ENCODE peak calls at places on chromosomes 2 and 18, in six cellular contexts. One of them, this sample, is unnamed.
A peak's percentile ranks its signal among the peaks of the same experiment; 100 is the strongest.

GRCh38 chr2:32119161-32119560 is 46.5 kb upstream of the SLC30A6 start:
- DNase-seq in mammary epithelial cell: peak; percentile 86
- DNase-seq in IMR-90: no peak
- DNase-seq in Caco-2: no peak
- DNase-seq in neural progenitor cell: no peak
- DNase-seq in ovary: no peak
- DNase-seq in this sample: no peak

GRCh38 chr18:13376298-13376840 is 157.8 kb downstream of the LDLRAD4 start:
- DNase-seq in mammary epithelial cell: no peak
- DNase-seq in IMR-90: no peak
- DNase-seq in Caco-2: no peak
- DNase-seq in neural progenitor cell: no peak
- DNase-seq in ovary: no peak
- DNase-seq in this sample: no peak

GRCh38 chr2:98634406-98635092 is 26.2 kb downstream of the UNC50 start:
- DNase-seq in mammary epithelial cell: peak; percentile 1
- DNase-seq in IMR-90: no peak
- DNase-seq in Caco-2: peak; percentile 28
- DNase-seq in neural progenitor cell: peak; percentile 65
- DNase-seq in ovary: no peak
- DNase-seq in this sample: no peak

GRCh38 chr2:216144372-216144771 is 35.2 kb downstream of the XRCC5 start:
- DNase-seq in mammary epithelial cell: no peak
- DNase-seq in IMR-90: no peak
- DNase-seq in Caco-2: no peak
- DNase-seq in neural progenitor cell: no peak
- DNase-seq in ovary: no peak
- DNase-seq in this sample: no peak

GRCh38 chr2:176103634-176104337 is 3.3 kb upstream of the HOXD11 start:
- DNase-seq in mammary epithelial cell: no peak
- DNase-seq in IMR-90: no peak
- DNase-seq in Caco-2: no peak
- DNase-seq in neural progenitor cell: no peak
- DNase-seq in ovary: no peak
- DNase-seq in this sample: peak; percentile 13

GRCh38 chr18:79677840-79678239 is 1.8 kb upstream of the CTDP1 start:
- DNase-seq in mammary epithelial cell: no peak
- DNase-seq in IMR-90: no peak
- DNase-seq in Caco-2: no peak
- DNase-seq in neural progenitor cell: no peak
- DNase-seq in ovary: no peak
- DNase-seq in this sample: no peak

GRCh38 chr2:171436307-171436706 is 2.3 kb downstream of the DCAF17 start:
- DNase-seq in mammary epithelial cell: peak; percentile 88
- DNase-seq in IMR-90: peak; percentile 94
- DNase-seq in Caco-2: no peak
- DNase-seq in neural progenitor cell: no peak
- DNase-seq in ovary: no peak
- DNase-seq in this sample: no peak

GRCh38 chr18:48887905-48888531 is 62.7 kb downstream of the SMAD7 start:
- DNase-seq in mammary epithelial cell: no peak
- DNase-seq in IMR-90: no peak
- DNase-seq in Caco-2: no peak
- DNase-seq in neural progenitor cell: peak; percentile 31
- DNase-seq in ovary: peak; percentile 15
- DNase-seq in this sample: no peak

GRCh38 chr2:6992821-6993228 is 75.6 kb downstream of the RNF144A start:
- DNase-seq in mammary epithelial cell: no peak
- DNase-seq in IMR-90: no peak
- DNase-seq in Caco-2: no peak
- DNase-seq in neural progenitor cell: no peak
- DNase-seq in ovary: no peak
- DNase-seq in this sample: no peak

GRCh38 chr18:5478261-5478660 is 65.5 kb downstream of the EPB41L3 start:
- DNase-seq in mammary epithelial cell: no peak
- DNase-seq in IMR-90: no peak
- DNase-seq in Caco-2: no peak
- DNase-seq in neural progenitor cell: no peak
- DNase-seq in ovary: no peak
- DNase-seq in this sample: no peak

GRCh38 chr2:229920011-229920781 is 1.6 kb downstream of the TRIP12 start:
- DNase-seq in mammary epithelial cell: peak; percentile 22
- DNase-seq in IMR-90: no peak
- DNase-seq in Caco-2: no peak
- DNase-seq in neural progenitor cell: peak; percentile 48
- DNase-seq in ovary: peak; percentile 33
- DNase-seq in this sample: peak; percentile 31

GRCh38 chr2:200482194-200482593 is 27.7 kb downstream of the KCTD18 start:
- DNase-seq in mammary epithelial cell: no peak
- DNase-seq in IMR-90: no peak
- DNase-seq in Caco-2: no peak
- DNase-seq in neural progenitor cell: no peak
- DNase-seq in ovary: no peak
- DNase-seq in this sample: no peak

GRCh38 chr2:177169810-177170514 is 42.6 kb upstream of the HNRNPA3 start:
- DNase-seq in mammary epithelial cell: peak; percentile 97
- DNase-seq in IMR-90: no peak
- DNase-seq in Caco-2: peak; percentile 76
- DNase-seq in neural progenitor cell: no peak
- DNase-seq in ovary: no peak
- DNase-seq in this sample: peak; percentile 88

GRCh38 chr2:181440336-181440735 is 16.9 kb upstream of the ITGA4 start:
- DNase-seq in mammary epithelial cell: no peak
- DNase-seq in IMR-90: no peak
- DNase-seq in Caco-2: no peak
- DNase-seq in neural progenitor cell: no peak
- DNase-seq in ovary: no peak
- DNase-seq in this sample: no peak

GRCh38 chr2:181440919-181441318 is 16.3 kb upstream of the ITGA4 start:
- DNase-seq in mammary epithelial cell: no peak
- DNase-seq in IMR-90: no peak
- DNase-seq in Caco-2: no peak
- DNase-seq in neural progenitor cell: no peak
- DNase-seq in ovary: no peak
- DNase-seq in this sample: no peak

DNA sequence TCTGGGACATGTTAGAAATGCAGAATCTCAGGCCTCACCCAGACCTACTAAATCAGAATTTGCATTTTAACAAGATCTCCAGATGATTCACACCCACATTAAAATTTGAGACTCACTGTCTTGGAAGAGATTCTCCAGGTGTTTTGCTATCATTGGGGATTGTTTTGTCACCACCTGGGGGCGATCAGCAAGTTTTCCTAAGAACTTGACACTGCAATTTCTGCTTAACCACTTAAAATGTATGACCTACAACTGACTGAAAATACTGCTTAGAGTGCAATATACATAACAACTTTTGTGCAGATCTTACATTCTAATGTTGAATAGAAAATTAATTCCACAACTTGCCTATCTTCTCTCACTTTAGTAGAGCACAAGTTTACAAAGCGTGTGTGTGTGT is 18.9 kb upstream of the ITGA4 start:
- DNase-seq in mammary epithelial cell: peak; percentile 20
- DNase-seq in IMR-90: no peak
- DNase-seq in Caco-2: no peak
- DNase-seq in neural progenitor cell: no peak
- DNase-seq in ovary: no peak
- DNase-seq in this sample: no peak
- TF ChIP-seq CTCF in mammary epithelial cell: peak; percentile 38
- TF ChIP-seq CTCF in IMR-90: no peak
- TF ChIP-seq CTCF in Caco-2: peak; percentile 20
- TF ChIP-seq CTCF in neural progenitor cell: peak; percentile 30
- TF ChIP-seq CTCF in ovary: no peak
- TF ChIP-seq CTCF in this sample: no peak

DNA sequence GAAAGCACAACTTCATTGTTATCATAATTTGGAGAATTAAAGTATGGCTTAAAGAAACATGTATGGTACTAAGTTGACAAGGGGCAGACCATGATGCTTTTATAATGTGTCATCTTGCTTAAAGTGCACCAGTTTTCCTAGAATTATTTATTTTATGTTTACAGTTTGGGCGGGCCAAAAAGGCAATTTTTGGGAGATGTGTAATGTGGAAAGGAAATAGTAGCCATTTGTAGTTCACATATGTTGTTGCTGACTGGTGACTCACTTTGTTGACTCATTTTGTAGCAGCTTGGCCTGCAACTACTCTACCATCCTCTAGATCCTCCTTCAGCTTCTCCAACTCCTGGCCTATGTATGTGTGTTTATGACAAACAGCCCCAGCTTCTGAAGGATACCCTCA is 7.7 kb downstream of the ZSCAN30 start:
- DNase-seq in mammary epithelial cell: peak; percentile 62
- DNase-seq in IMR-90: peak; percentile 95
- DNase-seq in Caco-2: no peak
- DNase-seq in neural progenitor cell: no peak
- DNase-seq in ovary: no peak
- DNase-seq in this sample: no peak
- H3K9me3 ChIP-seq in mammary epithelial cell: peaks cover 7% of the 10 kb centered on the region
- H3K9me3 ChIP-seq in IMR-90: peaks cover 25% of the 10 kb centered on the region
- H3K9me3 ChIP-seq in Caco-2: no peaks in the 10 kb centered on the region
- H3K9me3 ChIP-seq in neural progenitor cell: peaks cover 10% of the 10 kb centered on the region
- H3K9me3 ChIP-seq in ovary: no peaks in the 10 kb centered on the region
- H3K9me3 ChIP-seq in this sample: no peaks in the 10 kb centered on the region

DNA sequence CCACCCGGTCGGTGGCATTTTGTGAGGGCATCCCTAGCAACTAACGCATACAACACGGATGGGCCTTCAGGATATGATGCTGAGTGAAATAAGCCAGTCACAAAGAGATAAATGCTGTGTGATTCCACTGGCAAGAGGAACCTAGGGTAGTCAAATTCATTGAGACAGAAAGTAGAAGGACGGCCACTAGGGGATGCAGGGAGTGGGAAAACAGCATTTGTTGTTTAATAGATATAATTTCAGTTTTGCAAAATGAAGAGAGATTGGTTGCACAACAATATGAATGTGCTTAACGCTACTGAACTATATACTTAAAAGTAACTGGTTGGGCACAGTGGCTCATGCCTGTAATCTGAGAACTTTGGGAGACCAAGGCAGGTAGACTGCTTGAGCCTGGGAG is 112.9 kb downstream of the AFF3 start:
- DNase-seq in mammary epithelial cell: no peak
- DNase-seq in IMR-90: no peak
- DNase-seq in Caco-2: no peak
- DNase-seq in neural progenitor cell: no peak
- DNase-seq in ovary: no peak
- DNase-seq in this sample: no peak
- TF ChIP-seq CTCF in mammary epithelial cell: no peak
- TF ChIP-seq CTCF in IMR-90: no peak
- TF ChIP-seq CTCF in Caco-2: no peak
- TF ChIP-seq CTCF in neural progenitor cell: peak; percentile 32
- TF ChIP-seq CTCF in ovary: no peak
- TF ChIP-seq CTCF in this sample: no peak

DNA sequence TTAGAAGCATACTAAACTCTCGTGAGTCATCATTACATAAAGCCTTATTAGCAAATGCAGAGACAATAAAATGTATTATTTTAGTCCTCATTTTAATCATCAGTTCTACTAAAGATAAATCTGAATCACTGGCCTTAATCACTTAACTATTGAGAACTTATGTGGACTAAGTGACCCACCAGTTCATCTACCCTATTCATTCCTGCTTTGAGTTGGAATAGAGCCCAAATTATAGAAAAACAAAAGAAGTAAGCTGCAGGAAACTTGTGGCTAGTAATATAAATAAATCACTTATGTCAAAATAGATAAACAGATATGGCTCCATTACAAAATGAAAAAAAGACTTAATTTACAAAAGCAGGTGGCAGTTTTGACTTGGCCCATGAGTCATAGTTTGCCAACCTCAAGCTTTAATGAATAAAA is 851.8 kb upstream of the CRIM1 start:
- DNase-seq in mammary epithelial cell: peak; percentile 88
- DNase-seq in IMR-90: no peak
- DNase-seq in Caco-2: no peak
- DNase-seq in neural progenitor cell: no peak
- DNase-seq in ovary: no peak
- DNase-seq in this sample: no peak
- H3K9me3 ChIP-seq in mammary epithelial cell: no peaks in the 10 kb centered on the region
- H3K9me3 ChIP-seq in IMR-90: no peaks in the 10 kb centered on the region
- H3K9me3 ChIP-seq in Caco-2: no peaks in the 10 kb centered on the region
- H3K9me3 ChIP-seq in neural progenitor cell: no peaks in the 10 kb centered on the region
- H3K9me3 ChIP-seq in ovary: no peaks in the 10 kb centered on the region
- H3K9me3 ChIP-seq in this sample: no peaks in the 10 kb centered on the region

GRCh38 chr2:1140389-1141003 is 189.8 kb downstream of the SNTG2 start:
- DNase-seq in mammary epithelial cell: peak; percentile 1
- DNase-seq in IMR-90: no peak
- DNase-seq in Caco-2: peak; percentile 67
- DNase-seq in neural progenitor cell: peak; percentile 71
- DNase-seq in ovary: no peak
- DNase-seq in this sample: no peak
- TF ChIP-seq CTCF in mammary epithelial cell: peak; percentile 41
- TF ChIP-seq CTCF in IMR-90: peak; percentile 60
- TF ChIP-seq CTCF in Caco-2: peak; percentile 93
- TF ChIP-seq CTCF in neural progenitor cell: peak; percentile 96
- TF ChIP-seq CTCF in ovary: no peak
- TF ChIP-seq CTCF in this sample: peak; percentile 36

GRCh38 chr18:45708831-45709230 is 15.2 kb upstream of the SLC14A1 start:
- DNase-seq in mammary epithelial cell: no peak
- DNase-seq in IMR-90: no peak
- DNase-seq in Caco-2: no peak
- DNase-seq in neural progenitor cell: no peak
- DNase-seq in ovary: no peak
- DNase-seq in this sample: no peak
- H3K9me3 ChIP-seq in mammary epithelial cell: peaks cover 13% of the 10 kb centered on the region
- H3K9me3 ChIP-seq in IMR-90: peaks cover 14% of the 10 kb centered on the region
- H3K9me3 ChIP-seq in Caco-2: no peaks in the 10 kb centered on the region
- H3K9me3 ChIP-seq in neural progenitor cell: no peaks in the 10 kb centered on the region
- H3K9me3 ChIP-seq in ovary: no peaks in the 10 kb centered on the region
- H3K9me3 ChIP-seq in this sample: no peaks in the 10 kb centered on the region

GRCh38 chr18:21820035-21820810 is 79.6 kb downstream of the MIB1 start:
- DNase-seq in mammary epithelial cell: peak; percentile 4
- DNase-seq in IMR-90: peak; percentile 33
- DNase-seq in Caco-2: peak; percentile 22
- DNase-seq in neural progenitor cell: no peak
- DNase-seq in ovary: no peak
- DNase-seq in this sample: no peak
- TF ChIP-seq CTCF in mammary epithelial cell: peak; percentile 63
- TF ChIP-seq CTCF in IMR-90: peak; percentile 61
- TF ChIP-seq CTCF in Caco-2: peak; percentile 39
- TF ChIP-seq CTCF in neural progenitor cell: peak; percentile 56
- TF ChIP-seq CTCF in ovary: no peak
- TF ChIP-seq CTCF in this sample: peak; percentile 57

This sample was measured in prostate gland.